ENCODE peak calls at places on chromosomes 4 and X, in five cellular contexts. C, E, A, N and I are unnamed samples.

GRCh38 chr4:100590308-100590707 is 72.5 kb upstream of the EMCN start:
- DNase-seq in N (no peak), C (no peak), E (no peak), A (no peak), I (no peak)

GRCh38 chrX:150551963-150552362 is 16.5 kb upstream of the MTM1 start:
- DNase-seq in N (no peak), E (no peak), A (no peak), C (no peak), I (no peak)

GRCh38 chr4:153763404-153763803 is 3.6 kb upstream of the RNF175 start:
- DNase-seq in C (no peak), A (no peak), N (no peak), E (no peak), I (no peak)

GRCh38 chr4:175386776-175387507 is 425.1 kb downstream of the GPM6A start:
- DNase-seq in C (no peak), E (no peak), A (no peak), N (no peak), I (peak; percentile 36)

GRCh38 chrX:40173662-40174593 is 76.2 kb upstream of the BCOR start:
- DNase-seq in E (no peak), A (peak; percentile 76), C (peak; percentile 72), N (no peak), I (no peak)

GRCh38 chr4:142222127-142222526 is 585.7 kb downstream of the IL15 start:
- DNase-seq in A (no peak), C (no peak), E (no peak), N (no peak), I (no peak)

GRCh38 chr4:153261431-153261830 is 57.2 kb downstream of the TRIM2 start:
- DNase-seq in A (no peak), C (no peak), E (no peak), N (no peak), I (no peak)

GRCh38 chrX:10089378-10089795 is 67.4 kb upstream of the CLCN4 start:
- DNase-seq in E (no peak), C (no peak), A (no peak), N (no peak), I (no peak)

GRCh38 chrX:70769659-70770232 is 138.8 kb downstream of the TEX11 start:
- DNase-seq in A (no peak), E (no peak), N (no peak), C (no peak), I (no peak)

GRCh38 chr4:7412586-7412975 is 22.1 kb downstream of the PSAPL1 start:
- DNase-seq in N (no peak), C (no peak), E (no peak), A (no peak), I (no peak)

GRCh38 chr4:7507381-7507780 is 72.7 kb upstream of the PSAPL1 start:
- DNase-seq in N (no peak), A (no peak), E (no peak), C (no peak), I (no peak)

GRCh38 chr4:101086801-101087586 is 260.3 kb downstream of the PPP3CA start:
- DNase-seq in C (no peak), N (peak; percentile 33), A (peak; percentile 7), E (no peak), I (no peak)

GRCh38 chr4:89482248-89482647 is 174.6 kb upstream of the GPRIN3 start:
- DNase-seq in A (peak; percentile 35), N (no peak), C (peak; percentile 68), E (peak; percentile 12), I (peak; percentile 20)

GRCh38 chrX:104288961-104289360 is 34.2 kb upstream of the ESX1 start:
- DNase-seq in N (no peak), E (no peak), A (no peak), C (no peak), I (no peak)

GRCh38 chr4:178712486-178712885 is 1270.2 kb upstream of the AGA start:
- DNase-seq in E (no peak), C (no peak), N (no peak), A (no peak), I (no peak)

GRCh38 chr4:40335508-40335860 is 351 bp downstream of the CHRNA9 start:
- DNase-seq in E (no peak), A (no peak), N (no peak), C (no peak), I (no peak)

GRCh38 chr4:154018659-154019058 is 229.8 kb upstream of the SFRP2 start:
- DNase-seq in C (no peak), N (peak; percentile 39), A (no peak), E (no peak), I (peak; percentile 20)

GRCh38 chr4:176875026-176875425 is 82.3 kb upstream of the VEGFC start:
- DNase-seq in N (no peak), A (no peak), C (no peak), E (no peak), I (no peak)

GRCh38 chr4:186688150-186688943 is 35.3 kb downstream of the FAT1 start:
- DNase-seq in N (peak; percentile 90), A (peak; percentile 53), C (no peak), E (no peak), I (peak; percentile 85)
- H3K4me3 ChIP-seq in N (peak overlapping the region; percentile 7), A (no peak overlapping the region), C (no peak overlapping the region), E (no peak overlapping the region), I (no peak overlapping the region)

DNA sequence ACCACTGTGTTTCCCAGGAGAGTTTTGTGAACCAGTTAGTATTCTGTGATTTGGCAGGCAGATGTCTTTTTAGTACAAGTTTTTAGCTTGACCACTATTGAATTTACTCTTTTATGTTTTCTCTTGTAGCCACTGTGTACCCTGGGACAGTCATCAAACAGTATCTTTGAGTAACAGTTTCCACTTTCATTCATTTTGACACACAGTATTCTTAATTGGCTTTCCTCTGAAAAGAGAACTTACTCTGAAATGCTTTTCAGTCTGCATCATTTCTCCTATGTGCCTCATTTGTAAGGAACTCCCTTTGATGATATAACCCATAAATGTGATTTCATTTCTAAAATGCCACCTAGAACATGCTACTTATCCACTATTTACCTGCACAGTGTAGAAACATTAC is 476.5 kb downstream of the PDGFC start:
- DNase-seq in N (no peak), A (no peak), C (no peak), E (no peak), I (no peak)
- H3K4me1 ChIP-seq in N (peaks cover 3% of the 10 kb centered on the region), A (no peaks in the 10 kb centered on the region), C (no peaks in the 10 kb centered on the region), E (no peaks in the 10 kb centered on the region), I (no peaks in the 10 kb centered on the region)

GRCh38 chrX:43679058-43679457 is 23.0 kb downstream of the MAOA start:
- DNase-seq in A (no peak), E (no peak), N (no peak), C (no peak), I (no peak)

GRCh38 chrX:43682726-43683125 is 26.6 kb downstream of the MAOA start:
- DNase-seq in A (no peak), E (no peak), C (no peak), N (no peak), I (no peak)

GRCh38 chrX:43677993-43678392 is 21.9 kb downstream of the MAOA start:
- DNase-seq in E (no peak), N (no peak), A (no peak), C (no peak), I (no peak)

GRCh38 chrX:43679778-43680177 is 23.7 kb downstream of the MAOA start:
- DNase-seq in C (no peak), A (no peak), E (no peak), N (no peak), I (no peak)

DNA sequence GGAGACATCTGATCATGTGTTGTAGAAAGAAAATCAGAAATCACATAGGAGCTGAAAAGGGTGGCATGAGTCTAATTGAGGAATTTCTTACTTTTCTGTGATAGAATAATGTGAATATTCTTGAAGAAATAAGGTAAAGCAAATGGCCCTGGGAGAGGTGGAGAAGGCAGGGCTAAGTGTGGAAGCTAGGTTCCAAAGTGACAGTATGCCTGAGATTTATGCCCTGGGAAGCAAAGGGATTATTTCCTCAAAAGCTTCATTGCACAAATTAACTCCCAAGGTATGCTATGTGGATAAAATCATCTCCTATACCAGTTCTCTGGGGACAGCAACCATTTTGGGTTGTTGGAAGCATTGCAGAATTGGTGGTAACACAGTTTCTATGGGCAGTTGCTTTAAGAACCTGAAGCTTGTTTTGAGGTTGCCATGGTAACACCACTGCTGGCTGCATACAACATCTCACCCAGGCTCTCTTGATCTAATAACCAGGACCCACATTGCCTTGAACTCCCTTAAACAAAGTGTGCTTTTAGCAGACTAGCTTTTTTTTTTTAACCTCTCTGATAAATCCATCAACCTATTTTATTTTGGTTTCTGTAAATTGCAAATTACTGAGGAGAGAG is 21.0 kb downstream of the MAOA start:
- DNase-seq in E (no peak), N (no peak), A (peak; percentile 77), C (no peak), I (no peak)
- TF ChIP-seq ZNF274 in E (no peak), N (no peak), A (no peak), C (no peak), I (no peak)

GRCh38 chr4:64518600-64518999 is 109.3 kb upstream of the TECRL start:
- DNase-seq in E (no peak), N (no peak), A (no peak), C (no peak), I (no peak)
- H3K4me3 ChIP-seq in E (no peak overlapping the region), N (no peak overlapping the region), A (no peak overlapping the region), C (no peak overlapping the region), I (no peak overlapping the region)

GRCh38 chrX:56782791-56783449 is 53.9 kb downstream of the NBDY start:
- DNase-seq in C (no peak), N (no peak), A (no peak), E (no peak), I (no peak)

GRCh38 chrX:56783450-56783831 is 54.4 kb downstream of the NBDY start:
- DNase-seq in N (no peak), E (no peak), C (no peak), A (no peak), I (no peak)

GRCh38 chrX:56783996-56784620 is 55.1 kb downstream of the NBDY start:
- DNase-seq in A (no peak), E (no peak), N (no peak), C (no peak), I (no peak)

GRCh38 chrX:56784666-56785065 is 55.6 kb downstream of the NBDY start:
- DNase-seq in E (no peak), C (no peak), N (no peak), A (no peak), I (no peak)

GRCh38 chrX:56782362-56782761 is 53.3 kb downstream of the NBDY start:
- DNase-seq in A (no peak), E (no peak), N (no peak), C (no peak), I (no peak)
- H3K4me1 ChIP-seq in A (peaks cover 28% of the 10 kb centered on the region), E (no peaks in the 10 kb centered on the region), N (no peaks in the 10 kb centered on the region), C (no peaks in the 10 kb centered on the region), I (peaks cover 2% of the 10 kb centered on the region)

DNA sequence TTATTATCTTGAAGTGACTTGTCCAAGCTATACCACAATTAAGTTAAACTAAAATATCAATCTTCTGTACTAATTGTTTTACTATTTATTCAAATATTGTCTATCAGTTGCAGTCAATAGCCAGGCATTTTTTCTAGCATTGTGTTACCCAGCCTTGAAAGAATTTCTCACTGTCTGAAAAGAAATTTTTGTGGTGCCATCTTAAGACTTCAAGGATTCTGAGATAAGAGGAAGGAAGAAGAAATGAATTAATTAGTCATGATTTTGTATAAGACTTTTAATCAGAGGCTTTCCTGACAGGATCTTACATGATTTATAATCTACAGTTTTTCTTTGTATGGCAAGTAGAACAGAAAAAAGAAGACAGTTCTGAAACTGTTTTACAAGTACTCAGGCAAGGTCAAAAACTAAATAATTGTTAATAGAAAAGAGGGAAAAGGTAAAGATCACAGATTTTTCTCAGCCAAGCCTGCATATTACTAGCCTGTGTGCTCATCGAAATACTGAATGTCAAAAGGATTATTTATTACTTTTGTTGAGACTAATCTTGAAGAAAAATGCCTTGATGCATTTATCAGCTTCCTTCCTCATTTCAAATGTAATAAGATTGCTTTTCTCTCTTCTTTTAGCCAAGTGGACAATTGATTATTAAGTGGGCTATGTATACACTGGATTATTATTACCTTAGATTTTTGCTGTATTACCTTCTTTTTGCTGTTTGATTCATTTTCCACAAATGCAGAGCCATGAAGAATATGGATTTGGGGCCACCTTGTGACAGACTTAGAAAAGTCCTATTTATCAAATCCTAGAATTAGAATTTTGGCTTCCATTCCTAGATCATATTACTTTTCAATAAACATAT is 53.8 kb downstream of the CXCL1 start:
- DNase-seq in E (no peak), A (no peak), N (no peak), C (peak; percentile 15), I (no peak)
- TF ChIP-seq ZNF274 in E (no peak), A (no peak), N (no peak), C (no peak), I (no peak)